ENCODE peak calls at places on chromosomes 16 and 17, in seven cellular contexts. U is iPS-NIHi11, Y is tibial artery, F is GM04504, E is WTC11, J is nephron progenitor cell, Q is memory B cell. N is an unnamed sample.

GRCh38 chr17:29589524-29590260 is at the start of gene GIT1:
- DNase-seq in J (peak), Y (peak), F (peak), E (peak), U (peak), Q (peak), N (peak)

GRCh38 chr16:70158261-70158939 is 15.2 kb upstream of the CLEC18C start:
- DNase-seq in J (no peak), Q (no peak), U (peak), E (peak), Y (no peak), F (no peak), N (peak)

GRCh38 chr17:78572277-78573205 is 4.7 kb downstream of the DNAH17 start:
- DNase-seq in Q (no peak), J (peak), F (no peak), E (peak), Y (no peak), U (peak), N (peak)

GRCh38 chr16:58366247-58367031 is 25.8 kb upstream of the GINS3 start:
- DNase-seq in E (no peak), Y (no peak), F (peak), J (no peak), U (no peak), Q (no peak), N (no peak)

GRCh38 chr17:62714016-62714777 is 86.7 kb downstream of the MRC2 start:
- DNase-seq in J (no peak), Q (no peak), U (no peak), F (no peak), E (no peak), Y (no peak), N (peak)

GRCh38 chr17:68385490-68386215 is 71.6 kb downstream of the WIPI1 start:
- DNase-seq in Q (no peak), F (no peak), J (no peak), U (no peak), E (no peak), Y (no peak), N (peak)

GRCh38 chr16:67723940-67724339 is 4.8 kb upstream of the GFOD2 start:
- DNase-seq in J (no peak), Q (no peak), U (no peak), Y (no peak), E (no peak), F (no peak), N (no peak)

GRCh38 chr17:3944485-3945388 is 19.5 kb downstream of the ATP2A3 start:
- DNase-seq in E (peak), F (peak), Y (peak), J (peak), U (peak), Q (peak), N (peak)

GRCh38 chr16:1107141-1107540 is 11.1 kb upstream of the C1QTNF8 start:
- DNase-seq in U (no peak), Y (no peak), E (no peak), F (no peak), J (no peak), Q (no peak), N (no peak)

GRCh38 chr17:80980397-80981061 is 11.1 kb upstream of the CHMP6 start:
- DNase-seq in U (no peak), Q (no peak), F (no peak), Y (no peak), J (no peak), E (no peak), N (no peak)

GRCh38 chr16:68752602-68753001 is 15.5 kb downstream of the CDH1 start:
- DNase-seq in Y (no peak), Q (no peak), F (no peak), J (no peak), E (no peak), U (no peak), N (no peak)

GRCh38 chr17:4947411-4948165 is 742 bp downstream of the PFN1 start:
- DNase-seq in Q (peak), J (peak), F (no peak), Y (peak), E (peak), U (peak), N (peak)

GRCh38 chr17:81520021-81520894 is 7.7 kb upstream of the ACTG1 start:
- DNase-seq in F (no peak), U (peak), Q (no peak), J (no peak), E (no peak), Y (no peak), N (no peak)

GRCh38 chr17:82298538-82299421 is 18.6 kb downstream of the CD7 start:
- DNase-seq in Y (no peak), J (no peak), E (no peak), Q (no peak), U (peak), F (no peak), N (no peak)

N was measured in H9.